ENCODE peak calls at places on chromosome 6, in six cellular contexts. G is upper lobe of left lung, V is endothelial cell of umbilical vein, Z is GM23338, R is transverse colon, Q is HL-60. I is an unnamed sample.

GRCh38 chr6:115474443-115475041 is 586.1 kb downstream of the FRK start:
- DNase-seq in R (no peak), Z (no peak), Q (no peak), G (no peak), V (no peak), I (no peak)

GRCh38 chr6:157246048-157246630 is 77.2 kb downstream of the TMEM242 start:
- DNase-seq in V (no peak), G (peak), Q (no peak), R (no peak), Z (no peak), I (peak)

GRCh38 chr6:34575326-34575725 is 19.2 kb upstream of the SPDEF start:
- DNase-seq in Q (no peak), R (no peak), V (no peak), G (no peak), Z (peak), I (no peak)

GRCh38 chr6:100417037-100417436 is 47.7 kb downstream of the SIM1 start:
- DNase-seq in Z (no peak), V (no peak), R (no peak), G (no peak), Q (no peak), I (no peak)

GRCh38 chr6:90080876-90081464 is 186.7 kb downstream of the GJA10 start:
- DNase-seq in Z (no peak), G (no peak), R (no peak), Q (no peak), V (no peak), I (no peak)

GRCh38 chr6:31042801-31043200 is 32.5 kb downstream of the MUC22 start:
- DNase-seq in G (no peak), R (peak), V (peak), Q (no peak), Z (peak), I (no peak)

GRCh38 chr6:15131234-15132195 is 114.4 kb upstream of the JARID2 start:
- DNase-seq in Z (no peak), G (no peak), R (no peak), Q (no peak), V (no peak), I (no peak)

GRCh38 chr6:116070990-116071389 is 10.3 kb upstream of the FRK start:
- DNase-seq in Z (no peak), Q (no peak), G (no peak), R (no peak), V (no peak), I (no peak)

GRCh38 chr6:15026832-15027231 is 219.0 kb upstream of the JARID2 start:
- DNase-seq in V (no peak), Q (no peak), Z (no peak), R (no peak), G (no peak), I (no peak)

GRCh38 chr6:14550817-14551216 is 433.2 kb downstream of the CD83 start:
- DNase-seq in R (peak), G (no peak), Z (no peak), V (no peak), Q (no peak), I (no peak)

GRCh38 chr6:154352898-154353585 is 3.6 kb downstream of the IPCEF1 start:
- DNase-seq in Q (no peak), G (no peak), Z (no peak), R (no peak), V (no peak), I (no peak)
- TF ChIP-seq POLR2AphosphoS5 in Q (no peak), G (no peak), Z (no peak), R (no peak), V (no peak), I (no peak)

DNA sequence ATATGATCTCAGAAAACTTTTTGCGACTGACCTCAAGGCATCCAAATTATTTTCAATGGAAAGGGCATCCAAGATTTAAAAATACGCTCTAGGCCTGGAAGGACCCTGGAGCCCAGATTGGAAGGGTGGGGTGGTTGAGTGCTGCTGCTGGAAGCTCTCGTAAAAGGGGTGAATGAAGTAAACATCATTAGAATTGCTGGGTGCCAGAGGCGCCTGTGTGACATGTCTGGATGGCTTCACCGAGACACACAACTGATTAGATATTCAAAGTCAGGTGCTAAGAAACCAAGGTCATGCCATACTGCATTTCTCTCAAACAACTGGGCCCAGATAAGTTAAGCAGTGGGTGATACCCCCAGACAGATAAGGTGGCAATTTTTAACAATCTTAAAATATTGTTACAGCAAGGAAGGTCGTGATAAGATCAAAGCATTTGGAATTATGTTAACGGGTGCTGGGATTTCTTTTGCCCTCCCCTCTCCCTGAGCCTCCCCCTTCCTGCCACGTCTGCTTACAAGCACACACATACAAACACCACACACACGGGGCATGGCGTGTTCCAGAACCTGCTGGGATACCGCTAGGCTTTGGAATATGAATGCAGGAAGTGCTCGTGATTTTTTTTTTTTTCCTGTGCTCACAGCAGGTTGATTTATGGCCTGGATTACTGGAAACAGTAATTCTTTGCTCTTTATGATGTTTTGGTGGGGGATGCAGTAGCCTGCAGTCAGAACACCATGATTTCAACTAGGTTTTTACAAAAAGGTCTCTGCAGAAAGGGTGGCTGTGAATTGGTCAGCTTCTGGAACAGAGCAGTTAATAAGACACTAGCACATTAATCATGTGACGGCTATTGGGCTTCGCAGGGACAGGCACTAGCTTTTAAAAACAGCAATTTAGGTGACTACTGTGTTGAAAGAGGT is 551.2 kb downstream of the QKI start:
- DNase-seq in G (no peak), R (no peak), Z (no peak), Q (no peak), V (peak), I (no peak)
- TF ChIP-seq POLR2AphosphoS5 in G (no peak), R (peak), Z (no peak), Q (no peak), V (no peak), I (peak)

DNA sequence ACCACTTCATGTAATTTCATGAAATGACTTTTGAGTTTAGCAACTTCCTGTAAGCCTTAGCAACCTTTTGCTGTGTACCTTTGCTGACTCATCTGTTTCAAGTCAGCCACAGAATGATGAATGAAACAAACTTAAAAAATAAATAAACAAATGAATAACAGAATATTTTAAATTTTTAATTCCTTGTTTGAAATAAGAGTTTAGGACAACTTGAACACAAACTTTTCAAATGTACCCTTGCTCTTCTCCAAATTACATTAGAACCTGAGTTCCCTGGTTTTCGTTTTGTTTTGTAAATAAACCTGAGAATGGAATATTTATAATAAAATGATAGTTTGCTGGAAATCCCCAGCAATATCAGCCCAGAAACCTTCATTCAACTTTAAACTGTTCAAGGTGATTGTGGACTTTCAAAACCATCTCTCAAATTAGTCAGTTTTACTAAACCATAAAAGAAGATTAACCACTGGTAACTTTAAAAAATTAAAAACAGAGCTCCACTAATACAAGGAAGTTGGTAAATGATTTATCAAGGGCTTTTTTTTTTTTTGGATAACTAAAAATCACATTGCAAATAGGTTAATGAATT is 10.1 kb downstream of the MBOAT1 start:
- DNase-seq in R (no peak), Z (no peak), G (no peak), V (peak), Q (peak), I (no peak)
- TF ChIP-seq POLR2AphosphoS5 in R (peak), Z (no peak), G (no peak), V (no peak), Q (no peak), I (no peak)

DNA sequence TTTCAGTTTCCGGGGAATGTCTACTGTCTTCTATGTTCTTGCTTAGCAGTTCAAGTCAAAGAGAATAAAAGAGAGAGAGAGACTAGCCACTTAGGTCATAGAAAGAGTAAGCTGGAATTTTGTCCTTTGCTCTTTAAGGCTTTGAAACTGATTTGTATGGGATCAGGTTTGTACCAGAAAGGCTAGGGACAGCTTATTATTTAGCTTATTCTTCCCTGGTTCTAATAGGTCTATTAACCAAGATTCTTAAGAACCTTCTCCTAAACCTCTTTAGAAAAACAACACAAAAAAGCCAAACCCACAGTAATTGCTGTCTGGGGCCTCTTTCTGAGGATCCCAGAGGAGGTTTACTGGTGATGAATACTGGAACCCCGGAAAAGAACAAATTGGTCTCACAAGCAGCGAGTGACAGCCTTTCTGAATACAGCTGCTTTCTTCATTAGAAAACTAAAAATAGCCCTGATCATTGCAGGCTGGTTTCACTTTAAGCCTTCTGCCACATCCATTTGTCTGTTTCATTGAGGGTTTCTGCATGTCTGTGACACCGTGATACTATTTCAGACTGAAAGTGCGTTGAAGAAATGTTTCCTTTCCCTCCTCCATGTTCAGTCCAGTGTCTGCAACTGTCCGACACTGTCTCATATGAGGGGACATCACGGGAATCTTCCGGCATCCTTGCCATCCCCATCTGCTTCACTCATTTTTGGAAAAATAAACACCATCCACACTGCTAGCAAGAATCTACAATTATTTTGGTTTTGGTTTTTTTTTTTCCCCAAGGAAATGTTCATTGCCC is 75.1 kb upstream of the ATXN1 start:
- DNase-seq in R (no peak), G (no peak), Q (no peak), V (no peak), Z (no peak), I (no peak)
- TF ChIP-seq POLR2AphosphoS5 in R (no peak), G (no peak), Q (no peak), V (no peak), Z (no peak), I (no peak)

GRCh38 chr6:87943191-87943590 is 104.5 kb upstream of the SPACA1 start:
- DNase-seq in V (no peak), G (no peak), Z (no peak), Q (no peak), R (no peak), I (no peak)

GRCh38 chr6:87945966-87946365 is 101.7 kb upstream of the SPACA1 start:
- DNase-seq in Q (no peak), R (no peak), V (no peak), G (no peak), Z (no peak), I (no peak)

GRCh38 chr6:87941556-87942358 is 105.9 kb upstream of the SPACA1 start:
- DNase-seq in Z (no peak), G (no peak), Q (no peak), V (no peak), R (no peak), I (no peak)

GRCh38 chr6:87945181-87945580 is 102.5 kb upstream of the SPACA1 start:
- DNase-seq in Z (no peak), G (no peak), Q (no peak), R (no peak), V (no peak), I (no peak)

DNA sequence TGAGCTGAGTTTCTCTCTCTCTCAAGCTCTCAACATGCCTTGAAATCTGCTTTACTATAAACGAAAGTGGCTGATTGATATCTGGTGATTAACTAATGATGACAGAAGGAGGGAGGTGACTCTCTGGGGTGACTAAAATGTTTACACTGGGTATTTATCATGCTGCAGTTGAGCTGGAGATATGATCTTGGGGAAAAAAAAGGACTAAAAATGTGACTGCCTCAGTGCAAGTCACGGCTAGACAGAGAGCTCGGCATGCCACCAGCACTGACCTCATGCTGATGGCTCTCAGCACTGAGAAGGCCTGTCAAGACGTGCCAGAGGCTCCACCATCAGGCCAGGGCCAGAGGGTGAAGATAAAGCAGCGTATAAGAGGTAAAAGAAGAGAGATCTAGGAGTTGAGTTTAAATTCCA is 103.1 kb upstream of the SPACA1 start:
- DNase-seq in Q (no peak), R (peak), V (no peak), Z (peak), G (no peak), I (no peak)
- TF ChIP-seq POLR2AphosphoS5 in Q (no peak), R (no peak), V (no peak), Z (no peak), G (no peak), I (no peak)

I was measured in sigmoid colon.